ENCODE peak calls at places on chromosomes 6 and 20, in six cellular contexts. H, U, Z, J, N and G are unnamed samples.
A peak's percentile ranks its signal among the peaks of the same experiment; 100 is the strongest.

GRCh38 chr20:23917024-23917725 is 37.6 kb upstream of the CST5 start:
- DNase-seq in H (no peak), U (no peak), Z (no peak), J (no peak), N (no peak), G (no peak)

GRCh38 chr20:52410746-52411317 is 219.3 kb upstream of the ZFP64 start:
- DNase-seq in H (no peak), U (no peak), Z (no peak), J (no peak), N (no peak), G (no peak)

GRCh38 chr20:49986049-49986448 is 3.3 kb downstream of the SNAI1 start:
- DNase-seq in H (no peak), U (no peak), Z (no peak), J (no peak), N (no peak), G (no peak)

GRCh38 chr6:2155206-2155605 is 90.2 kb downstream of the GMDS start:
- DNase-seq in H (no peak), U (peak; percentile 87), Z (no peak), J (no peak), N (no peak), G (no peak)

GRCh38 chr6:154402081-154402780 is 45.6 kb upstream of the IPCEF1 start:
- DNase-seq in H (no peak), U (no peak), Z (no peak), J (no peak), N (no peak), G (no peak)

GRCh38 chr6:45540375-45540920 is 162.7 kb upstream of the SUPT3H start:
- DNase-seq in H (no peak), U (no peak), Z (no peak), J (no peak), N (no peak), G (no peak)

GRCh38 chr20:38195521-38195920 is 30.5 kb upstream of the TGM2 start:
- DNase-seq in H (no peak), U (no peak), Z (no peak), J (no peak), N (no peak), G (no peak)

GRCh38 chr6:156687875-156688549 is 89.2 kb upstream of the ARID1B start:
- DNase-seq in H (peak; percentile 13), U (no peak), Z (no peak), J (no peak), N (no peak), G (no peak)

GRCh38 chr6:150418825-150419594 is 50.2 kb downstream of the IYD start:
- DNase-seq in H (peak; percentile 39), U (no peak), Z (no peak), J (no peak), N (no peak), G (no peak)

GRCh38 chr6:109174911-109175310 is 79.6 kb downstream of the CEP57L1 start:
- DNase-seq in H (no peak), U (no peak), Z (no peak), J (no peak), N (no peak), G (no peak)